ENCODE peak calls at places on chromosomes 11 and 22, in ten cellular contexts. N is stomach; T is GM04504; L is HTR-8/SVneo; V is fibroblast of mammary gland; J is stimulated activated effector memory CD8-positive, alpha-beta T cell treated with anti-CD3 and anti-CD28 coated beads, Interleukin-12 subunit alpha, Interleukin-12 subunit beta, amount 100 ng/mL, for 72 hours; B is lower lobe of right lung; U is T-helper 2 cell; H is dorsolateral prefrontal cortex; D is fibroblast of pulmonary artery. M is an unnamed sample.

GRCh38 chr11:45089251-45089650 is 57.2 kb upstream of the PRDM11 start:
- DNase-seq in L (peak; percentile 35), N (peak; percentile 33), U (no peak), V (peak; percentile 99), T (peak; percentile 98), D (peak; percentile 98), J (no peak), B (no peak), H (no peak), M (peak; percentile 34)

GRCh38 chr22:31160328-31160978 is 471 bp downstream of the RNF185 start:
- DNase-seq in D (peak; percentile 39), B (no peak), N (no peak), V (no peak), H (no peak), L (peak; percentile 29), J (no peak), T (no peak), U (no peak), M (no peak)

GRCh38 chr11:63375434-63375833 is 5.8 kb downstream of the SLC22A9 start:
- DNase-seq in H (no peak), B (no peak), T (no peak), U (no peak), V (no peak), J (no peak), N (no peak), L (no peak), D (no peak), M (no peak)

GRCh38 chr22:50523806-50524663 is 1.4 kb downstream of the SCO2 start:
- DNase-seq in H (no peak), J (peak; percentile 3), N (no peak), D (no peak), T (no peak), B (no peak), U (no peak), L (no peak), V (no peak), M (no peak)

GRCh38 chr11:110337570-110338193 is 41.3 kb upstream of the RDX start:
- DNase-seq in N (no peak), T (no peak), V (peak; percentile 12), J (no peak), H (no peak), U (no peak), D (peak; percentile 40), B (no peak), L (no peak), M (peak; percentile 81)

GRCh38 chr11:121328213-121328966 is 35.8 kb downstream of the SC5D start:
- DNase-seq in J (no peak), U (peak; percentile 10), V (no peak), D (no peak), B (no peak), H (no peak), T (no peak), L (no peak), N (no peak), M (no peak)

GRCh38 chr11:57269580-57270021 is 32.6 kb upstream of the APLNR start:
- DNase-seq in B (no peak), J (no peak), L (no peak), T (no peak), H (no peak), V (no peak), N (no peak), U (no peak), D (no peak), M (no peak)

GRCh38 chr11:68370211-68371111 is 58.1 kb downstream of the LRP5 start:
- DNase-seq in J (no peak), H (no peak), T (peak; percentile 27), V (no peak), D (no peak), L (no peak), N (no peak), B (peak; percentile 63), U (no peak), M (no peak)

GRCh38 chr11:109527496-109527895 is 105.5 kb downstream of the C11orf87 start:
- DNase-seq in N (no peak), T (peak; percentile 17), U (no peak), L (no peak), H (no peak), V (peak; percentile 2), B (no peak), J (no peak), D (no peak), M (no peak)

GRCh38 chr11:133905677-133906156 is 51.1 kb downstream of the IGSF9B start:
- DNase-seq in T (no peak), J (no peak), V (no peak), H (no peak), B (no peak), L (no peak), U (no peak), N (no peak), D (no peak), M (no peak)

GRCh38 chr11:1645357-1645821 is 15.8 kb downstream of the KRTAP5-5 start:
- DNase-seq in J (no peak), T (no peak), B (no peak), D (no peak), V (no peak), L (no peak), N (no peak), H (no peak), U (no peak), M (no peak)

GRCh38 chr11:123034587-123034986 is 27.3 kb downstream of the HSPA8 start:
- DNase-seq in V (peak; percentile 17), D (no peak), H (no peak), J (no peak), T (no peak), B (no peak), L (no peak), U (no peak), N (no peak), M (peak; percentile 33)

GRCh38 chr11:104999716-105000115 is 23.3 kb downstream of the CASP5 start:
- DNase-seq in L (no peak), H (no peak), B (no peak), J (no peak), U (no peak), V (no peak), T (no peak), D (no peak), N (no peak), M (no peak)

GRCh38 chr11:69918231-69918937 is 99.2 kb upstream of the FGF3 start:
- DNase-seq in D (no peak), N (peak; percentile 74), B (peak; percentile 39), V (no peak), H (peak; percentile 15), U (no peak), J (no peak), L (no peak), T (no peak), M (no peak)

GRCh38 chr11:33125611-33126010 is 35.7 kb downstream of the CSTF3 start:
- DNase-seq in U (no peak), H (no peak), V (no peak), T (no peak), D (no peak), J (no peak), B (no peak), L (no peak), N (no peak), M (no peak)

GRCh38 chr22:33650244-33650643 is 270.0 kb downstream of the LARGE1 start:
- DNase-seq in B (no peak), L (no peak), T (no peak), J (no peak), N (no peak), V (no peak), U (no peak), D (no peak), H (no peak), M (no peak)

GRCh38 chr11:74171630-74172465 is 759 bp downstream of the PPME1 start:
- DNase-seq in H (no peak), D (no peak), B (no peak), N (no peak), L (no peak), T (no peak), J (no peak), U (no peak), V (peak; percentile 35), M (no peak)

GRCh38 chr11:334264-335033 is 13.8 kb upstream of the IFITM3 start:
- DNase-seq in D (peak; percentile 75), B (no peak), T (no peak), J (no peak), N (no peak), V (peak; percentile 56), L (no peak), U (no peak), H (no peak), M (no peak)

GRCh38 chr22:50257451-50258360 is 3.8 kb downstream of the MAPK12 start:
- DNase-seq in D (no peak), T (no peak), U (no peak), V (no peak), H (no peak), B (no peak), N (peak; percentile 64), L (no peak), J (no peak), M (no peak)

GRCh38 chr11:75811485-75811884 is 3.5 kb upstream of the UVRAG start:
- DNase-seq in U (no peak), N (no peak), T (no peak), D (no peak), L (no peak), H (no peak), J (no peak), B (no peak), V (no peak), M (no peak)

GRCh38 chr11:93604276-93604675 is 57.2 kb upstream of the CEP295 start:
- DNase-seq in N (no peak), B (no peak), V (no peak), D (no peak), T (no peak), J (no peak), H (no peak), L (no peak), U (no peak), M (no peak)

GRCh38 chr11:130653838-130654601 is 205.6 kb downstream of the ADAMTS15 start:
- DNase-seq in L (no peak), N (peak; percentile 88), U (no peak), J (no peak), D (peak; percentile 82), V (no peak), H (no peak), B (peak; percentile 84), T (no peak), M (no peak)

GRCh38 chr11:119377961-119378667 is 3.4 kb downstream of the USP2 start:
- DNase-seq in N (no peak), J (no peak), T (no peak), U (no peak), D (no peak), L (no peak), H (no peak), B (no peak), V (no peak), M (no peak)

GRCh38 chr22:47901911-47902310 is 1139.5 kb downstream of the TBC1D22A start:
- DNase-seq in J (no peak), D (no peak), N (no peak), U (no peak), B (no peak), H (no peak), L (no peak), T (no peak), V (no peak), M (no peak)

GRCh38 chr22:42560781-42561180 is 7.0 kb downstream of the SERHL2 start:
- DNase-seq in J (no peak), V (peak; percentile 23), N (no peak), U (no peak), D (peak; percentile 24), H (no peak), L (no peak), B (no peak), T (no peak), M (no peak)